ENCODE peak calls at places on chromosome 16, in six cellular contexts. One of them, this sample, is unnamed.
A peak's percentile ranks its signal among the peaks of the same experiment; 100 is the strongest.

GRCh38 chr16:88282221-88283041 is 100.3 kb upstream of the ZNF469 start:
- DNase-seq in mesenchymal stem cell: peak; percentile 87
- DNase-seq in IMR-90: peak; percentile 44
- DNase-seq in mesendoderm: no peak
- DNase-seq in H1: no peak
- DNase-seq in H9: no peak
- DNase-seq in this sample: no peak

GRCh38 chr16:49455181-49455990 is 81.8 kb downstream of the C16orf78 start:
- DNase-seq in mesendoderm: no peak
- DNase-seq in H1: peak; percentile 35
- DNase-seq in mesenchymal stem cell: no peak
- DNase-seq in IMR-90: no peak
- DNase-seq in H9: peak; percentile 18
- DNase-seq in this sample: no peak

GRCh38 chr16:59566446-59566845 is 832.3 kb upstream of the GOT2 start:
- DNase-seq in mesendoderm: no peak
- DNase-seq in H9: no peak
- DNase-seq in IMR-90: peak; percentile 22
- DNase-seq in H1: no peak
- DNase-seq in mesenchymal stem cell: no peak
- DNase-seq in this sample: no peak

GRCh38 chr16:77406680-77407079 is 28.2 kb downstream of the ADAMTS18 start:
- DNase-seq in mesenchymal stem cell: no peak
- DNase-seq in H1: no peak
- DNase-seq in H9: no peak
- DNase-seq in mesendoderm: no peak
- DNase-seq in IMR-90: peak; percentile 1
- DNase-seq in this sample: no peak

GRCh38 chr16:89357460-89357859 is 132.9 kb downstream of the ANKRD11 start:
- DNase-seq in H9: peak; percentile 63
- DNase-seq in mesendoderm: peak; percentile 67
- DNase-seq in IMR-90: no peak
- DNase-seq in mesenchymal stem cell: peak; percentile 32
- DNase-seq in H1: no peak
- DNase-seq in this sample: peak; percentile 26

GRCh38 chr16:749010-749409 is 8.2 kb upstream of the CIAO3 start:
- DNase-seq in mesenchymal stem cell: peak; percentile 65
- DNase-seq in H9: no peak
- DNase-seq in H1: no peak
- DNase-seq in IMR-90: peak; percentile 81
- DNase-seq in mesendoderm: no peak
- DNase-seq in this sample: no peak

GRCh38 chr16:29808219-29808900 is 2.0 kb downstream of the MAZ start:
- DNase-seq in mesendoderm: no peak
- DNase-seq in mesenchymal stem cell: no peak
- DNase-seq in H1: no peak
- DNase-seq in IMR-90: no peak
- DNase-seq in H9: no peak
- DNase-seq in this sample: no peak

GRCh38 chr16:6964679-6965078 is 368.0 kb upstream of the RBFOX1 start:
- DNase-seq in mesendoderm: peak; percentile 47
- DNase-seq in H9: peak; percentile 38
- DNase-seq in IMR-90: no peak
- DNase-seq in mesenchymal stem cell: no peak
- DNase-seq in H1: no peak
- DNase-seq in this sample: no peak

GRCh38 chr16:21101631-21102420 is 48.8 kb downstream of the DNAH3 start:
- DNase-seq in H1: no peak
- DNase-seq in H9: peak; percentile 47
- DNase-seq in mesendoderm: peak; percentile 34
- DNase-seq in IMR-90: peak; percentile 20
- DNase-seq in mesenchymal stem cell: peak; percentile 28
- DNase-seq in this sample: peak; percentile 9

GRCh38 chr16:89363621-89364393 is 126.6 kb downstream of the ANKRD11 start:
- DNase-seq in IMR-90: peak; percentile 86
- DNase-seq in mesenchymal stem cell: peak; percentile 89
- DNase-seq in mesendoderm: peak; percentile 85
- DNase-seq in H1: no peak
- DNase-seq in H9: peak; percentile 73
- DNase-seq in this sample: no peak

GRCh38 chr16:80656161-80656560 is 115.4 kb downstream of the DYNLRB2 start:
- DNase-seq in H9: no peak
- DNase-seq in IMR-90: no peak
- DNase-seq in mesendoderm: no peak
- DNase-seq in mesenchymal stem cell: no peak
- DNase-seq in H1: no peak
- DNase-seq in this sample: no peak

GRCh38 chr16:59558679-59559078 is 824.6 kb upstream of the GOT2 start:
- DNase-seq in mesenchymal stem cell: no peak
- DNase-seq in IMR-90: no peak
- DNase-seq in H9: no peak
- DNase-seq in mesendoderm: no peak
- DNase-seq in H1: no peak
- DNase-seq in this sample: no peak

GRCh38 chr16:56848955-56849689 is 15.9 kb upstream of the SLC12A3 start:
- DNase-seq in mesendoderm: no peak
- DNase-seq in H1: no peak
- DNase-seq in H9: no peak
- DNase-seq in IMR-90: peak; percentile 78
- DNase-seq in mesenchymal stem cell: peak; percentile 58
- DNase-seq in this sample: no peak

GRCh38 chr16:69402448-69402847 is 16.6 kb upstream of the TERF2 start:
- DNase-seq in H9: no peak
- DNase-seq in mesendoderm: no peak
- DNase-seq in mesenchymal stem cell: no peak
- DNase-seq in H1: no peak
- DNase-seq in IMR-90: no peak
- DNase-seq in this sample: no peak

GRCh38 chr16:57538235-57538711 is 1.9 kb upstream of the CCDC102A start:
- DNase-seq in H9: no peak
- DNase-seq in H1: peak; percentile 33
- DNase-seq in mesendoderm: no peak
- DNase-seq in mesenchymal stem cell: no peak
- DNase-seq in IMR-90: no peak
- DNase-seq in this sample: no peak

GRCh38 chr16:75387951-75388350 is 45.4 kb downstream of the CFDP1 start:
- DNase-seq in mesenchymal stem cell: no peak
- DNase-seq in IMR-90: no peak
- DNase-seq in H9: no peak
- DNase-seq in mesendoderm: no peak
- DNase-seq in H1: no peak
- DNase-seq in this sample: no peak

DNA sequence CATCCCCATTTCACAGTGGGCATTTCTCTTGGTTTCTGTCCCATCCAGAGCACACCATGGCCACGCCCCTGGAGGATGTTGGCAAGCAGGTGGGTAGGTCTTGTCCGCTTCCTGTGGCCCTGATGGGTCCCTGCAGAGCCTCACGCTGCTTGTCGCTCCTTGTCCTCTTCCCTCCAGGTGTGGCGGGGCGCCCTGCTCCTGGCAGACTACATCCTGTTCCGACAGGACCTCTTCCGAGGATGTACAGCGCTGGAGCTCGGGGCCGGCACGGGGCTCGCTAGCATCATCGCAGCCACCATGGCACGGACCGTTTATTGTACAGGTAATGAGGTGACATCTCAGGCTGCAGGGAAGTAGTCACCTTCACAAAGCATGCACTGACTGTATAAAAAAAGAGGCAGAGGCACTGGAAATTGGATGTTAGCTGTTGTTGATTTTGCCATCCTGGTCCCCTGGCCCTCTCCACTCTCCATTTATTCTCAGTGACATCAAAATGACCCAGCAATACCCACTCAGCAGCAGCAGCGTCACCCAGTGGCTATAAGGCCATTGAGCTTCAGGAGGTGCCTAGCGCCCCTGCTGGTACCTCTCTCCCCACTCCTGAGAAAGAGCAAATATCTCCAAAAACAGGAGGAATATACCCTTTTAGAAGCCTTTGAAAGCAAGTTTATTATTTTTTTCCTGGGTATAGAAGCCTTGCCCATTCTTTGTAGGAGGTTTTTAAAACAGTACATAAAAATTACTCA is 13.7 kb downstream of the METTL22 start:
- DNase-seq in mesenchymal stem cell: peak; percentile 56
- DNase-seq in H9: peak; percentile 74
- DNase-seq in mesendoderm: peak; percentile 88
- DNase-seq in IMR-90: peak; percentile 28
- DNase-seq in H1: peak; percentile 68
- DNase-seq in this sample: peak; percentile 43
- H2BK15ac ChIP-seq in mesenchymal stem cell: no peak overlapping the region
- H2BK15ac ChIP-seq in H9: no peak overlapping the region
- H2BK15ac ChIP-seq in mesendoderm: no peak overlapping the region
- H2BK15ac ChIP-seq in IMR-90: no peak overlapping the region
- H2BK15ac ChIP-seq in H1: peak overlapping the region; percentile 8
- H2BK15ac ChIP-seq in this sample: no peak overlapping the region

GRCh38 chr16:9124908-9125584 is 33.6 kb downstream of the HAPSTR1 start:
- DNase-seq in mesenchymal stem cell: no peak
- DNase-seq in IMR-90: no peak
- DNase-seq in H1: peak; percentile 66
- DNase-seq in H9: peak; percentile 66
- DNase-seq in mesendoderm: no peak
- DNase-seq in this sample: no peak

GRCh38 chr16:9124444-9124843 is 33.0 kb downstream of the HAPSTR1 start:
- DNase-seq in H9: no peak
- DNase-seq in mesenchymal stem cell: no peak
- DNase-seq in H1: peak; percentile 43
- DNase-seq in mesendoderm: no peak
- DNase-seq in IMR-90: no peak
- DNase-seq in this sample: no peak

GRCh38 chr16:9126609-9127008 is 35.2 kb downstream of the HAPSTR1 start:
- DNase-seq in mesendoderm: no peak
- DNase-seq in mesenchymal stem cell: no peak
- DNase-seq in H9: no peak
- DNase-seq in H1: no peak
- DNase-seq in IMR-90: no peak
- DNase-seq in this sample: no peak

GRCh38 chr16:9123871-9124270 is 32.4 kb downstream of the HAPSTR1 start:
- DNase-seq in H1: peak; percentile 33
- DNase-seq in H9: no peak
- DNase-seq in mesendoderm: no peak
- DNase-seq in IMR-90: no peak
- DNase-seq in mesenchymal stem cell: no peak
- DNase-seq in this sample: no peak

DNA sequence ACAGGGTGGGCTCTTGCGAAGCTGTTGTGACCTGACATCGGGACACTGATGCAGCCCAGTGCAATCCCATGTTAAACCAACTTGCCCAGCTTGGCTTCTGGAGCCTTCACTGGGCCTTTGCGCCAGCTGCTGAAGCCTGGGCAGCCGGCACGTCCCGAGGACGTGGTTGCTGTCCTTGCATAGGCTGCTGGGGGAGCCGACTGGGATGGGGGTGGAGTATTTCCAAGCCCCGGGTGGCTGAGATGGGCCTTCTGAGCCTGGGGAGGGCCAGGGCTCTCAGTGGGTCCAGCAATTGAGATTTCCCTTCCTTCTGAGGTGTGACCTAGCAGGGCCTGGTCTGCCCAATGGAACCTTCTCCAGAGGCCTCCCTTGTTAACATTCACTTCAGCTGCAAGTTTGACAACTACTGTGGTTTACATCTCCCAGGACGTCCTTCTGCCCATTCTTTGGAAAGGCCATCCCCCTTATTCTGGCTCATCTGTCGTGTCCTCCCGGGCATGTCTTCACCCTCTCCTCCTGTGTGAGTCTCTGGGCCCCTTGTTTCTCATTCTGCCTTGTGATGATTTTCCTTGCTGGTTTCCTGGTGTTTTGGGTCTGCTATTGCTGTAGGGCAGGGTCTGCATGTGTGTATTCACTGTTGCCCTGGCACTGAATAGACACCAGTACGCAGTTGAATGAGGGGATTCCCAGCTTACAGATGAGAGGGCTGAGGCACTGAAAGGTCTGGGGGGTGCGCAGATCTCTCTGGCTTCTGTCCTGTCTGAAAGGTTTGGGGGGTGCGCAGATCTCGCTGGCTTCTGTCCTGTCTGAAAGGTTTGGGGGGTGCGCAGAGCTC is 34.4 kb downstream of the HAPSTR1 start:
- DNase-seq in mesenchymal stem cell: peak; percentile 54
- DNase-seq in mesendoderm: no peak
- DNase-seq in H9: no peak
- DNase-seq in IMR-90: no peak
- DNase-seq in H1: peak; percentile 41
- DNase-seq in this sample: no peak
- H2BK5ac ChIP-seq in mesenchymal stem cell: no peak overlapping the region
- H2BK5ac ChIP-seq in mesendoderm: no peak overlapping the region
- H2BK5ac ChIP-seq in H9: no peak overlapping the region
- H2BK5ac ChIP-seq in IMR-90: peak overlapping the region; percentile 38
- H2BK5ac ChIP-seq in H1: no peak overlapping the region
- H2BK5ac ChIP-seq in this sample: no peak overlapping the region

GRCh38 chr16:67370686-67371085 is 22.6 kb downstream of the TPPP3 start:
- DNase-seq in IMR-90: no peak
- DNase-seq in mesendoderm: no peak
- DNase-seq in mesenchymal stem cell: no peak
- DNase-seq in H9: no peak
- DNase-seq in H1: no peak
- DNase-seq in this sample: no peak

GRCh38 chr16:67375161-67375560 is 18.1 kb downstream of the TPPP3 start:
- DNase-seq in mesenchymal stem cell: peak; percentile 9
- DNase-seq in IMR-90: no peak
- DNase-seq in mesendoderm: no peak
- DNase-seq in H1: no peak
- DNase-seq in H9: no peak
- DNase-seq in this sample: no peak

GRCh38 chr16:67378642-67379041 is 14.7 kb downstream of the TPPP3 start:
- DNase-seq in mesenchymal stem cell: peak; percentile 43
- DNase-seq in IMR-90: peak; percentile 67
- DNase-seq in H9: no peak
- DNase-seq in mesendoderm: no peak
- DNase-seq in H1: no peak
- DNase-seq in this sample: no peak

DNA sequence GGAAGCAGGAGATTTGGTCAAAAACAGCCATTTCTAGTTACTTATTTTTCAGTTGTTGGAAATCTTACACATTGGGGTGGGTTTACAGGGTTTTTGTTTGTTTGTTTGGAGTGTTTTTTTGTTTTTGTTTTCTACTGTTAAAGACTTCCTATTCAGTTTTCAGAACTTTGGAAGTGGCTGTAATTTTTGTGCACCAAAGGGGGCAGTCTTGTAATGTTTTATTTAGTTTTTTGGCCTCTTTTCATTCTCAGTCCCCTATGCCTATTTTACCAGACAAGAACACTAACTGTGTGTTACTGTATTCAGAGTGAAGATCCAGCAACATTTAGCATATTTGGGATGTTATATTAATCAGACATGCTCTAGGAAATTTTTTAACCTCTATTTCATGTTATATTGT is 20.6 kb downstream of the TPPP3 start:
- DNase-seq in H9: no peak
- DNase-seq in mesenchymal stem cell: peak; percentile 34
- DNase-seq in IMR-90: peak; percentile 36
- DNase-seq in H1: no peak
- DNase-seq in mesendoderm: no peak
- DNase-seq in this sample: no peak
- H2BK15ac ChIP-seq in H9: no peak overlapping the region
- H2BK15ac ChIP-seq in mesenchymal stem cell: no peak overlapping the region
- H2BK15ac ChIP-seq in IMR-90: no peak overlapping the region
- H2BK15ac ChIP-seq in H1: no peak overlapping the region
- H2BK15ac ChIP-seq in mesendoderm: no peak overlapping the region
- H2BK15ac ChIP-seq in this sample: no peak overlapping the region

DNA sequence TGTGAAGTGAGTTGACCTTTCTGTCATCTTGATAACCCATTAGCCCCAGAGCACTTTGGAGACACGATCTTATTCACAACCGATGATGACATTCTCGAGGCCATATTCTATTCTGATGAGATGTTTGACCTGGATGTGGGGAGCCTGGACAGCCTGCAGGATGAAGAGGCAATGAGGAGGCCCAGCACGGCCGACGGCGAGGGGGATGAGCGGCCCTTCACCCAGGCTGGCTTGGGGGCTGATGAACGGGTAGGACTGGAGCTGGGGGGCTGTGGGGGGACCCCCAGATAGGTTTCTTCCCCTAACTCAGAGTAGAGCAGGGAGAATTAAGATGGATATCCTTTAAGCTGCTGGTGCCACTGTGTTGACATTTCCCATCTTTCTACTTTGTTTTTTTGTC is 201.7 kb downstream of the KATNIP start:
- DNase-seq in H1: no peak
- DNase-seq in IMR-90: no peak
- DNase-seq in H9: no peak
- DNase-seq in mesendoderm: no peak
- DNase-seq in mesenchymal stem cell: no peak
- DNase-seq in this sample: no peak
- H2BK5ac ChIP-seq in H1: no peak overlapping the region
- H2BK5ac ChIP-seq in IMR-90: no peak overlapping the region
- H2BK5ac ChIP-seq in H9: no peak overlapping the region
- H2BK5ac ChIP-seq in mesendoderm: no peak overlapping the region
- H2BK5ac ChIP-seq in mesenchymal stem cell: no peak overlapping the region
- H2BK5ac ChIP-seq in this sample: no peak overlapping the region